ENCODE peak calls at places on chromosome 20, in seven cellular contexts. One of them, this sample, is unnamed.

GRCh38 chr20:19661717-19662637 is 96.1 kb upstream of the RIN2 start:
- DNase-seq in IMR-90: peak
- DNase-seq in H9: peak
- DNase-seq in mesenchymal stem cell: peak
- DNase-seq in neuronal stem cell: peak
- DNase-seq in H1: peak
- DNase-seq in trophoblast cell: peak
- DNase-seq in this sample: peak

GRCh38 chr20:19274412-19275015 is 62.1 kb downstream of the SLC24A3 start:
- DNase-seq in IMR-90: no peak
- DNase-seq in H9: no peak
- DNase-seq in mesenchymal stem cell: no peak
- DNase-seq in neuronal stem cell: no peak
- DNase-seq in H1: no peak
- DNase-seq in trophoblast cell: no peak
- DNase-seq in this sample: no peak

GRCh38 chr20:57830515-57830895 is 120.7 kb upstream of the PMEPA1 start:
- DNase-seq in IMR-90: no peak
- DNase-seq in H9: no peak
- DNase-seq in mesenchymal stem cell: no peak
- DNase-seq in neuronal stem cell: no peak
- DNase-seq in H1: no peak
- DNase-seq in trophoblast cell: no peak
- DNase-seq in this sample: no peak

GRCh38 chr20:49344975-49345374 is 67.1 kb upstream of the ZNFX1 start:
- DNase-seq in IMR-90: peak
- DNase-seq in H9: no peak
- DNase-seq in mesenchymal stem cell: peak
- DNase-seq in neuronal stem cell: no peak
- DNase-seq in H1: no peak
- DNase-seq in trophoblast cell: peak
- DNase-seq in this sample: no peak

GRCh38 chr20:17771206-17772004 is 71.6 kb downstream of the BANF2 start:
- DNase-seq in IMR-90: no peak
- DNase-seq in H9: no peak
- DNase-seq in mesenchymal stem cell: peak
- DNase-seq in neuronal stem cell: no peak
- DNase-seq in H1: no peak
- DNase-seq in trophoblast cell: peak
- DNase-seq in this sample: peak

GRCh38 chr20:47973519-47974233 is 188.4 kb upstream of the SULF2 start:
- DNase-seq in IMR-90: no peak
- DNase-seq in H9: peak
- DNase-seq in mesenchymal stem cell: no peak
- DNase-seq in neuronal stem cell: peak
- DNase-seq in H1: peak
- DNase-seq in trophoblast cell: no peak
- DNase-seq in this sample: peak

GRCh38 chr20:33408716-33409654 is 7.7 kb upstream of the CDK5RAP1 start:
- DNase-seq in IMR-90: no peak
- DNase-seq in H9: no peak
- DNase-seq in mesenchymal stem cell: no peak
- DNase-seq in neuronal stem cell: no peak
- DNase-seq in H1: no peak
- DNase-seq in trophoblast cell: no peak
- DNase-seq in this sample: no peak

GRCh38 chr20:10556519-10557083 is 117.2 kb downstream of the JAG1 start:
- DNase-seq in IMR-90: no peak
- DNase-seq in H9: no peak
- DNase-seq in mesenchymal stem cell: no peak
- DNase-seq in neuronal stem cell: no peak
- DNase-seq in H1: no peak
- DNase-seq in trophoblast cell: no peak
- DNase-seq in this sample: no peak

GRCh38 chr20:4555188-4555893 is 166.4 kb upstream of the PRND start:
- DNase-seq in IMR-90: peak
- DNase-seq in H9: no peak
- DNase-seq in mesenchymal stem cell: peak
- DNase-seq in neuronal stem cell: no peak
- DNase-seq in H1: no peak
- DNase-seq in trophoblast cell: no peak
- DNase-seq in this sample: no peak

GRCh38 chr20:18669241-18670019 is 81.6 kb downstream of the DTD1 start:
- DNase-seq in IMR-90: no peak
- DNase-seq in H9: no peak
- DNase-seq in mesenchymal stem cell: no peak
- DNase-seq in neuronal stem cell: no peak
- DNase-seq in H1: no peak
- DNase-seq in trophoblast cell: peak
- DNase-seq in this sample: peak

GRCh38 chr20:12112089-12112474 is 194.4 kb downstream of the BTBD3 start:
- DNase-seq in IMR-90: no peak
- DNase-seq in H9: no peak
- DNase-seq in mesenchymal stem cell: no peak
- DNase-seq in neuronal stem cell: no peak
- DNase-seq in H1: no peak
- DNase-seq in trophoblast cell: no peak
- DNase-seq in this sample: no peak

DNA sequence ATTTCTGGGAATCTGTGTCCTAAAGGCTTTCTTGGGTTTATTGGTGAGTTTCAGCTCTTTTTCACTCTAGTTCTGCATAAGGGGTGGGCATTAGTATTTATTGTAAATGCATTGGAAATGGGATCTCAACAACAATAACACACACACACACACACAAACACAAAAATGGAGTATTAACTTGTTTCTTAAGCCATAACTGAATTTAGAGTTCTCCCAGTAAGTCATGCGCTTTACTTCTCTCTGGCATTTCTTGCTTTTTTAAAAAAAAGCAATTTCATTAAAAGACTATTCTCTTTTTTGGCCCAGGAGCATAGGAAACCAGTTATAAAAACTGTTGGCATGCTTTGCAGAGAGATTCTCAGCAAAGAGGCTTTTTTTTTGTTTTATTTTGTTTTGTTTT is 128.7 kb downstream of the BCAS1 start:
- DNase-seq in IMR-90: no peak
- DNase-seq in H9: no peak
- DNase-seq in mesenchymal stem cell: no peak
- DNase-seq in neuronal stem cell: no peak
- DNase-seq in H1: no peak
- DNase-seq in trophoblast cell: no peak
- DNase-seq in this sample: no peak
- H3K9ac ChIP-seq in IMR-90: no peak
- H3K9ac ChIP-seq in H9: no peak
- H3K9ac ChIP-seq in mesenchymal stem cell: peak
- H3K9ac ChIP-seq in neuronal stem cell: no peak
- H3K9ac ChIP-seq in H1: no peak
- H3K9ac ChIP-seq in trophoblast cell: no peak
- H3K9ac ChIP-seq in this sample: no peak

GRCh38 chr20:13865825-13866351 is 81.1 kb downstream of the NDUFAF5 start:
- DNase-seq in IMR-90: no peak
- DNase-seq in H9: no peak
- DNase-seq in mesenchymal stem cell: no peak
- DNase-seq in neuronal stem cell: no peak
- DNase-seq in H1: no peak
- DNase-seq in trophoblast cell: peak
- DNase-seq in this sample: peak
- H4K8ac ChIP-seq in IMR-90: no peak
- H4K8ac ChIP-seq in H9: no peak
- H4K8ac ChIP-seq in mesenchymal stem cell: no peak
- H4K8ac ChIP-seq in neuronal stem cell: no peak
- H4K8ac ChIP-seq in H1: no peak
- H4K8ac ChIP-seq in trophoblast cell: no peak
- H4K8ac ChIP-seq in this sample: no peak

GRCh38 chr20:43666376-43667328 is at the start of gene MYBL2:
- DNase-seq in IMR-90: peak
- DNase-seq in H9: peak
- DNase-seq in mesenchymal stem cell: peak
- DNase-seq in neuronal stem cell: peak
- DNase-seq in H1: peak
- DNase-seq in trophoblast cell: peak
- DNase-seq in this sample: peak
- H3K9ac ChIP-seq in IMR-90: peak
- H3K9ac ChIP-seq in H9: peak
- H3K9ac ChIP-seq in mesenchymal stem cell: no peak
- H3K9ac ChIP-seq in neuronal stem cell: peak
- H3K9ac ChIP-seq in H1: peak
- H3K9ac ChIP-seq in trophoblast cell: peak
- H3K9ac ChIP-seq in this sample: peak

GRCh38 chr20:9225879-9226278 is 157.0 kb downstream of the PLCB4 start:
- DNase-seq in IMR-90: no peak
- DNase-seq in H9: no peak
- DNase-seq in mesenchymal stem cell: no peak
- DNase-seq in neuronal stem cell: no peak
- DNase-seq in H1: no peak
- DNase-seq in trophoblast cell: no peak
- DNase-seq in this sample: no peak
- H4K8ac ChIP-seq in IMR-90: no peak
- H4K8ac ChIP-seq in H9: no peak
- H4K8ac ChIP-seq in mesenchymal stem cell: no peak
- H4K8ac ChIP-seq in neuronal stem cell: no peak
- H4K8ac ChIP-seq in H1: no peak
- H4K8ac ChIP-seq in trophoblast cell: no peak
- H4K8ac ChIP-seq in this sample: no peak

GRCh38 chr20:51799586-51799985 is 2.7 kb downstream of the SALL4 start:
- DNase-seq in IMR-90: no peak
- DNase-seq in H9: no peak
- DNase-seq in mesenchymal stem cell: no peak
- DNase-seq in neuronal stem cell: peak
- DNase-seq in H1: no peak
- DNase-seq in trophoblast cell: no peak
- DNase-seq in this sample: no peak

GRCh38 chr20:51800769-51801219 is 1.5 kb downstream of the SALL4 start:
- DNase-seq in IMR-90: no peak
- DNase-seq in H9: no peak
- DNase-seq in mesenchymal stem cell: peak
- DNase-seq in neuronal stem cell: no peak
- DNase-seq in H1: no peak
- DNase-seq in trophoblast cell: peak
- DNase-seq in this sample: peak

GRCh38 chr20:51802170-51802745 is at the start of gene SALL4:
- DNase-seq in IMR-90: no peak
- DNase-seq in H9: peak
- DNase-seq in mesenchymal stem cell: peak
- DNase-seq in neuronal stem cell: peak
- DNase-seq in H1: peak
- DNase-seq in trophoblast cell: peak
- DNase-seq in this sample: peak

GRCh38 chr20:51801220-51801991 is 915 bp downstream of the SALL4 start:
- DNase-seq in IMR-90: no peak
- DNase-seq in H9: peak
- DNase-seq in mesenchymal stem cell: peak
- DNase-seq in neuronal stem cell: peak
- DNase-seq in H1: no peak
- DNase-seq in trophoblast cell: peak
- DNase-seq in this sample: peak

DNA sequence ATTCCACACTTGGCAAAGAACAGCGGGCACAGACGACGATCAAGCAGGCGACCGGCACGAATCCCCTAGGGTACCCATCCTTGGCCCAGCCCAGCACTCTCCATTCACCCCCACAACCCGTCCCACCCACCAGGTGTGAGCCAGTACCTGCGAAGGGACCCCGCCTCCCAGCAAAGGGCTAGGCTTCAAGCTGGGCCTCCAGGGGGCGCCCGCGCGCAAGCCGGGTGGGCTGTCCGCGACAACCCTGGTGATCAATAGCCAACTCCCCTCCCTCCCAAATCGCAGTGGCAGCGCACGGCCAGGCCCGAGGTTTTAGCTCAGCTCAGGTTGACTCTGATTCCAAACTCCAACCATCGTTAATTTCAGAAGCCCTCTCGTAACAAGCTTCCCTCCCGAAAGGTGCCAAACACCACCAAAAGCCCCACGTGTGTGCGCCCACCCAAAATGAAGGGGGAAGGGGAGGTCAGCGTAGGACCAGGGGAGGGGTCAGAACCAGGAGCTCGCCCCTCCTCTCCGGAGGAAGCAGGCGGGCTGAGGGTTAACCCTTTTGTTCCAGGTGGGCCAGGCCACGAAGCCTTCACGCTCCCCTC is 2.1 kb downstream of the SALL4 start:
- DNase-seq in IMR-90: no peak
- DNase-seq in H9: peak
- DNase-seq in mesenchymal stem cell: peak
- DNase-seq in neuronal stem cell: peak
- DNase-seq in H1: peak
- DNase-seq in trophoblast cell: peak
- DNase-seq in this sample: peak
- H3K9ac ChIP-seq in IMR-90: peak
- H3K9ac ChIP-seq in H9: peak
- H3K9ac ChIP-seq in mesenchymal stem cell: peak
- H3K9ac ChIP-seq in neuronal stem cell: peak
- H3K9ac ChIP-seq in H1: peak
- H3K9ac ChIP-seq in trophoblast cell: peak
- H3K9ac ChIP-seq in this sample: peak

This sample was measured in mesendoderm.